ENCODE peak calls at places on chromosome X, in ten cellular contexts. Y is mucosa of gallbladder, N is GM04504, S is HS-5, T is sciatic nerve, K is retina, X is dorsolateral prefrontal cortex, C is uterus, J is NCI-H1417, F is C1 segment of cervical spinal cord. G is an unnamed sample.

GRCh38 chrX:29318051-29318450 is 730.8 kb downstream of the IL1RAPL1 start:
- DNase-seq in Y (no peak), N (peak), S (peak), T (no peak), K (no peak), X (no peak), C (no peak), J (no peak), F (no peak), G (no peak)

GRCh38 chrX:107971636-107972035 is 10.5 kb downstream of the TEX13B start:
- DNase-seq in Y (no peak), N (no peak), S (no peak), T (no peak), K (no peak), X (no peak), C (no peak), J (no peak), F (no peak), G (no peak)

GRCh38 chrX:9416562-9417319 is 48.1 kb upstream of the TBL1X start:
- DNase-seq in Y (no peak), N (peak), S (no peak), T (no peak), K (no peak), X (no peak), C (no peak), J (no peak), F (no peak), G (no peak)

GRCh38 chrX:136658151-136658550 is 10.2 kb downstream of the CD40LG start:
- DNase-seq in Y (no peak), N (no peak), S (no peak), T (no peak), K (no peak), X (no peak), C (no peak), J (no peak), F (no peak), G (no peak)

GRCh38 chrX:39907964-39908616 is 189.7 kb downstream of the BCOR start:
- DNase-seq in Y (peak), N (peak), S (peak), T (no peak), K (no peak), X (no peak), C (peak), J (no peak), F (peak), G (peak)

GRCh38 chrX:2965965-2966364 is 36.8 kb upstream of the ARSD start:
- DNase-seq in Y (no peak), N (no peak), S (no peak), T (no peak), K (no peak), X (no peak), C (no peak), J (no peak), F (no peak), G (no peak)

GRCh38 chrX:136781180-136781797 is 557 bp upstream of the ARHGEF6 start:
- DNase-seq in Y (no peak), N (no peak), S (no peak), T (no peak), K (no peak), X (no peak), C (no peak), J (no peak), F (no peak), G (no peak)

GRCh38 chrX:110168585-110168984 is 149.3 kb downstream of the AMMECR1 start:
- DNase-seq in Y (no peak), N (no peak), S (no peak), T (no peak), K (no peak), X (no peak), C (no peak), J (no peak), F (no peak), G (no peak)

GRCh38 chrX:8848921-8849320 is 47.7 kb upstream of the FAM9A start:
- DNase-seq in Y (no peak), N (no peak), S (peak), T (no peak), K (no peak), X (no peak), C (no peak), J (no peak), F (no peak), G (no peak)

GRCh38 chrX:45258741-45259402 is 58.2 kb upstream of the DIPK2B start:
- DNase-seq in Y (no peak), N (no peak), S (no peak), T (no peak), K (no peak), X (no peak), C (no peak), J (no peak), F (no peak), G (peak)

GRCh38 chrX:3526749-3527148 is 180.3 kb upstream of the MXRA5 start:
- DNase-seq in Y (no peak), N (no peak), S (no peak), T (no peak), K (no peak), X (no peak), C (no peak), J (no peak), F (no peak), G (no peak)

GRCh38 chrX:40097492-40098263 is at the start of gene BCOR:
- DNase-seq in Y (peak), N (no peak), S (no peak), T (peak), K (peak), X (no peak), C (peak), J (peak), F (peak), G (peak)

GRCh38 chrX:118171354-118171753 is 54.7 kb upstream of the KLHL13 start:
- DNase-seq in Y (no peak), N (no peak), S (no peak), T (no peak), K (no peak), X (no peak), C (no peak), J (no peak), F (no peak), G (no peak)

GRCh38 chrX:16267431-16267830 is 100.2 kb downstream of the MAGEB17 start:
- DNase-seq in Y (no peak), N (no peak), S (no peak), T (no peak), K (no peak), X (no peak), C (no peak), J (no peak), F (no peak), G (no peak)

GRCh38 chrX:70033348-70033747 is 16.4 kb downstream of the AWAT2 start:
- DNase-seq in Y (no peak), N (no peak), S (no peak), T (no peak), K (peak), X (no peak), C (no peak), J (peak), F (no peak), G (no peak)

GRCh38 chrX:135331525-135331924 is 22.2 kb downstream of the ETDC start:
- DNase-seq in Y (no peak), N (no peak), S (no peak), T (no peak), K (no peak), X (no peak), C (no peak), J (no peak), F (no peak), G (no peak)

GRCh38 chrX:30533261-30533660 is 44.3 kb downstream of the TASL start:
- DNase-seq in Y (no peak), N (peak), S (no peak), T (no peak), K (no peak), X (no peak), C (no peak), J (no peak), F (no peak), G (no peak)

GRCh38 chrX:39730671-39731389 is 366.9 kb downstream of the BCOR start:
- DNase-seq in Y (peak), N (peak), S (no peak), T (peak), K (no peak), X (peak), C (peak), J (no peak), F (no peak), G (peak)

GRCh38 chrX:135625995-135626394 is 87.4 kb upstream of the CT45A1 start:
- DNase-seq in Y (no peak), N (no peak), S (no peak), T (no peak), K (no peak), X (no peak), C (no peak), J (peak), F (no peak), G (no peak)

GRCh38 chrX:12702509-12703091 is 88.6 kb upstream of the PRPS2 start:
- DNase-seq in Y (no peak), N (no peak), S (no peak), T (no peak), K (no peak), X (no peak), C (no peak), J (peak), F (no peak), G (no peak)

GRCh38 chrX:52217494-52218160 is 32.9 kb downstream of the MAGED4 start:
- DNase-seq in Y (no peak), N (no peak), S (no peak), T (no peak), K (peak), X (no peak), C (no peak), J (no peak), F (no peak), G (no peak)

GRCh38 chrX:104315555-104315954 is 60.8 kb upstream of the ESX1 start:
- DNase-seq in Y (no peak), N (peak), S (peak), T (no peak), K (no peak), X (no peak), C (no peak), J (no peak), F (no peak), G (no peak)

GRCh38 chrX:87468941-87469340 is 48.7 kb upstream of the KLHL4 start:
- DNase-seq in Y (no peak), N (no peak), S (no peak), T (no peak), K (no peak), X (no peak), C (no peak), J (no peak), F (no peak), G (no peak)

GRCh38 chrX:135257469-135257868 is 5.6 kb downstream of the ETDA start:
- DNase-seq in Y (no peak), N (no peak), S (no peak), T (no peak), K (no peak), X (no peak), C (no peak), J (no peak), F (no peak), G (no peak)

GRCh38 chrX:78321809-78322208 is 5.6 kb downstream of the CYSLTR1 start:
- DNase-seq in Y (peak), N (no peak), S (no peak), T (no peak), K (no peak), X (no peak), C (peak), J (no peak), F (no peak), G (peak)

GRCh38 chrX:6226646-6227444 is 1.8 kb downstream of the NLGN4X start:
- DNase-seq in Y (no peak), N (no peak), S (no peak), T (no peak), K (peak), X (no peak), C (no peak), J (peak), F (no peak), G (no peak)

GRCh38 chrX:149982310-149982709 is 44.0 kb upstream of the EOLA2 start:
- DNase-seq in Y (no peak), N (no peak), S (no peak), T (no peak), K (no peak), X (no peak), C (no peak), J (no peak), F (no peak), G (no peak)

GRCh38 chrX:124230573-124231300 is 101.7 kb upstream of the TEX13D start:
- DNase-seq in Y (no peak), N (no peak), S (no peak), T (no peak), K (peak), X (no peak), C (no peak), J (no peak), F (no peak), G (no peak)

GRCh38 chrX:96611619-96612362 is 72.9 kb upstream of the DIAPH2 start:
- DNase-seq in Y (no peak), N (peak), S (peak), T (no peak), K (no peak), X (no peak), C (no peak), J (no peak), F (no peak), G (no peak)

GRCh38 chrX:11215191-11215921 is 77.9 kb upstream of the AMELX start:
- DNase-seq in Y (no peak), N (no peak), S (no peak), T (no peak), K (no peak), X (no peak), C (no peak), J (no peak), F (no peak), G (no peak)

GRCh38 chrX:41596586-41596985 is 92.2 kb upstream of the GPR34 start:
- DNase-seq in Y (no peak), N (no peak), S (no peak), T (no peak), K (no peak), X (no peak), C (no peak), J (no peak), F (no peak), G (no peak)

GRCh38 chrX:152915541-152916241 is 17.8 kb downstream of the ZNF185 start:
- DNase-seq in Y (peak), N (peak), S (no peak), T (no peak), K (peak), X (no peak), C (peak), J (no peak), F (no peak), G (no peak)

GRCh38 chrX:112784692-112785091 is 55.9 kb downstream of the AMOT start:
- DNase-seq in Y (no peak), N (no peak), S (no peak), T (no peak), K (no peak), X (no peak), C (no peak), J (no peak), F (peak), G (no peak)

GRCh38 chrX:27735914-27736313 is 71.9 kb upstream of the MAGEB10 start:
- DNase-seq in Y (no peak), N (no peak), S (no peak), T (no peak), K (no peak), X (no peak), C (no peak), J (no peak), F (no peak), G (no peak)

GRCh38 chrX:97367149-97367548 is 483.4 kb downstream of the RPA4 start:
- DNase-seq in Y (no peak), N (peak), S (peak), T (no peak), K (no peak), X (no peak), C (no peak), J (no peak), F (no peak), G (no peak)

GRCh38 chrX:38879631-38880220 is 78.5 kb downstream of the MID1IP1 start:
- DNase-seq in Y (no peak), N (no peak), S (no peak), T (no peak), K (no peak), X (no peak), C (no peak), J (peak), F (no peak), G (peak)

GRCh38 chrX:38755319-38755718 is 45.9 kb upstream of the MID1IP1 start:
- DNase-seq in Y (no peak), N (no peak), S (no peak), T (no peak), K (no peak), X (no peak), C (no peak), J (no peak), F (no peak), G (no peak)

GRCh38 chrX:11664211-11664888 is 1.4 kb downstream of the ARHGAP6 start:
- DNase-seq in Y (no peak), N (no peak), S (no peak), T (no peak), K (peak), X (no peak), C (peak), J (no peak), F (no peak), G (no peak)

GRCh38 chrX:45557390-45557789 is 356.7 kb upstream of the DIPK2B start:
- DNase-seq in Y (no peak), N (no peak), S (no peak), T (no peak), K (no peak), X (no peak), C (no peak), J (no peak), F (no peak), G (no peak)